ENCODE peak calls at places on chromosomes 4 and X, in seven cellular contexts. One of them, this sample, is unnamed.
A peak's percentile ranks its signal among the peaks of the same experiment; 100 is the strongest.

GRCh38 chr4:176735300-176735699 is 57.4 kb downstream of the VEGFC start:
- DNase-seq in SK-N-SH: no peak
- DNase-seq in HCT116: no peak
- DNase-seq in K562: no peak
- DNase-seq in GM12878: no peak
- DNase-seq in HepG2: no peak
- DNase-seq in H1: no peak
- DNase-seq in this sample: no peak

GRCh38 chr4:120877021-120877420 is 45.5 kb downstream of the PRDM5 start:
- DNase-seq in K562: no peak
- DNase-seq in HCT116: no peak
- DNase-seq in SK-N-SH: no peak
- DNase-seq in HepG2: no peak
- DNase-seq in GM12878: no peak
- DNase-seq in H1: no peak
- DNase-seq in this sample: no peak

GRCh38 chr4:13920901-13921300 is 293.4 kb upstream of the BOD1L1 start:
- DNase-seq in H1: peak; percentile 54
- DNase-seq in HCT116: no peak
- DNase-seq in GM12878: no peak
- DNase-seq in HepG2: peak; percentile 16
- DNase-seq in K562: no peak
- DNase-seq in SK-N-SH: no peak
- DNase-seq in this sample: no peak

GRCh38 chr4:185235480-185236154 is 26.2 kb downstream of the SNX25 start:
- DNase-seq in HepG2: peak; percentile 85
- DNase-seq in GM12878: no peak
- DNase-seq in SK-N-SH: peak; percentile 71
- DNase-seq in K562: no peak
- DNase-seq in HCT116: no peak
- DNase-seq in H1: no peak
- DNase-seq in this sample: peak; percentile 11

GRCh38 chr4:2417765-2418651 is at the start of gene ZFYVE28:
- DNase-seq in K562: peak; percentile 39
- DNase-seq in H1: no peak
- DNase-seq in GM12878: no peak
- DNase-seq in HCT116: no peak
- DNase-seq in HepG2: no peak
- DNase-seq in SK-N-SH: no peak
- DNase-seq in this sample: no peak

GRCh38 chr4:1244081-1244977 is 4.6 kb downstream of the CTBP1 start:
- DNase-seq in K562: peak; percentile 9
- DNase-seq in GM12878: no peak
- DNase-seq in SK-N-SH: peak; percentile 28
- DNase-seq in H1: no peak
- DNase-seq in HCT116: no peak
- DNase-seq in HepG2: no peak
- DNase-seq in this sample: no peak

GRCh38 chr4:122150896-122151295 is 1.2 kb upstream of the BLTP1 start:
- DNase-seq in HepG2: no peak
- DNase-seq in K562: no peak
- DNase-seq in GM12878: no peak
- DNase-seq in HCT116: no peak
- DNase-seq in SK-N-SH: no peak
- DNase-seq in H1: no peak
- DNase-seq in this sample: no peak

GRCh38 chr4:122921971-122922876 is at the start of gene NUDT6:
- DNase-seq in HCT116: no peak
- DNase-seq in HepG2: peak; percentile 51
- DNase-seq in K562: peak; percentile 67
- DNase-seq in H1: no peak
- DNase-seq in GM12878: no peak
- DNase-seq in SK-N-SH: peak; percentile 79
- DNase-seq in this sample: peak; percentile 67

GRCh38 chrX:11929476-11929875 is 171.4 kb downstream of the MSL3 start:
- DNase-seq in H1: no peak
- DNase-seq in K562: no peak
- DNase-seq in SK-N-SH: no peak
- DNase-seq in HCT116: no peak
- DNase-seq in HepG2: no peak
- DNase-seq in GM12878: no peak
- DNase-seq in this sample: no peak

GRCh38 chrX:24498975-24499374 is 33.9 kb downstream of the PDK3 start:
- DNase-seq in HepG2: no peak
- DNase-seq in GM12878: no peak
- DNase-seq in H1: no peak
- DNase-seq in HCT116: no peak
- DNase-seq in SK-N-SH: peak; percentile 30
- DNase-seq in K562: peak; percentile 10
- DNase-seq in this sample: peak; percentile 48

GRCh38 chr4:137015759-137016409 is 516.4 kb downstream of the PCDH18 start:
- DNase-seq in HepG2: no peak
- DNase-seq in SK-N-SH: no peak
- DNase-seq in GM12878: no peak
- DNase-seq in HCT116: no peak
- DNase-seq in H1: no peak
- DNase-seq in K562: no peak
- DNase-seq in this sample: no peak

GRCh38 chrX:1386338-1387127 is 5.4 kb downstream of the SLC25A6 start:
- DNase-seq in HCT116: no peak
- DNase-seq in SK-N-SH: peak; percentile 29
- DNase-seq in HepG2: no peak
- DNase-seq in H1: no peak
- DNase-seq in GM12878: no peak
- DNase-seq in K562: peak; percentile 10
- DNase-seq in this sample: no peak

GRCh38 chr4:140277576-140277975 is 95.9 kb upstream of the SCOC start:
- DNase-seq in GM12878: no peak
- DNase-seq in H1: no peak
- DNase-seq in HepG2: no peak
- DNase-seq in K562: no peak
- DNase-seq in SK-N-SH: no peak
- DNase-seq in HCT116: no peak
- DNase-seq in this sample: no peak

GRCh38 chr4:140284449-140284848 is 89.0 kb upstream of the SCOC start:
- DNase-seq in SK-N-SH: no peak
- DNase-seq in HCT116: no peak
- DNase-seq in H1: no peak
- DNase-seq in K562: no peak
- DNase-seq in GM12878: no peak
- DNase-seq in HepG2: no peak
- DNase-seq in this sample: no peak

GRCh38 chr4:140286503-140286902 is 86.9 kb upstream of the SCOC start:
- DNase-seq in SK-N-SH: peak; percentile 66
- DNase-seq in HepG2: no peak
- DNase-seq in HCT116: no peak
- DNase-seq in H1: no peak
- DNase-seq in K562: no peak
- DNase-seq in GM12878: no peak
- DNase-seq in this sample: no peak

GRCh38 chr4:140281828-140282227 is 91.6 kb upstream of the SCOC start:
- DNase-seq in HepG2: no peak
- DNase-seq in K562: no peak
- DNase-seq in GM12878: no peak
- DNase-seq in H1: no peak
- DNase-seq in HCT116: no peak
- DNase-seq in SK-N-SH: no peak
- DNase-seq in this sample: no peak
- TF ChIP-seq JUND in HepG2: no peak
- TF ChIP-seq JUND in K562: no peak
- TF ChIP-seq JUND in GM12878: no peak
- TF ChIP-seq JUND in H1: no peak
- TF ChIP-seq JUND in HCT116: no peak
- TF ChIP-seq JUND in SK-N-SH: no peak
- TF ChIP-seq JUND in this sample: no peak

GRCh38 chrX:9538544-9539045 is 73.7 kb downstream of the TBL1X start:
- DNase-seq in HCT116: no peak
- DNase-seq in HepG2: peak; percentile 83
- DNase-seq in GM12878: no peak
- DNase-seq in K562: no peak
- DNase-seq in SK-N-SH: peak; percentile 41
- DNase-seq in H1: no peak
- DNase-seq in this sample: no peak
- TF ChIP-seq JUND in HCT116: no peak
- TF ChIP-seq JUND in HepG2: no peak
- TF ChIP-seq JUND in GM12878: no peak
- TF ChIP-seq JUND in K562: no peak
- TF ChIP-seq JUND in SK-N-SH: no peak
- TF ChIP-seq JUND in H1: no peak
- TF ChIP-seq JUND in this sample: no peak

DNA sequence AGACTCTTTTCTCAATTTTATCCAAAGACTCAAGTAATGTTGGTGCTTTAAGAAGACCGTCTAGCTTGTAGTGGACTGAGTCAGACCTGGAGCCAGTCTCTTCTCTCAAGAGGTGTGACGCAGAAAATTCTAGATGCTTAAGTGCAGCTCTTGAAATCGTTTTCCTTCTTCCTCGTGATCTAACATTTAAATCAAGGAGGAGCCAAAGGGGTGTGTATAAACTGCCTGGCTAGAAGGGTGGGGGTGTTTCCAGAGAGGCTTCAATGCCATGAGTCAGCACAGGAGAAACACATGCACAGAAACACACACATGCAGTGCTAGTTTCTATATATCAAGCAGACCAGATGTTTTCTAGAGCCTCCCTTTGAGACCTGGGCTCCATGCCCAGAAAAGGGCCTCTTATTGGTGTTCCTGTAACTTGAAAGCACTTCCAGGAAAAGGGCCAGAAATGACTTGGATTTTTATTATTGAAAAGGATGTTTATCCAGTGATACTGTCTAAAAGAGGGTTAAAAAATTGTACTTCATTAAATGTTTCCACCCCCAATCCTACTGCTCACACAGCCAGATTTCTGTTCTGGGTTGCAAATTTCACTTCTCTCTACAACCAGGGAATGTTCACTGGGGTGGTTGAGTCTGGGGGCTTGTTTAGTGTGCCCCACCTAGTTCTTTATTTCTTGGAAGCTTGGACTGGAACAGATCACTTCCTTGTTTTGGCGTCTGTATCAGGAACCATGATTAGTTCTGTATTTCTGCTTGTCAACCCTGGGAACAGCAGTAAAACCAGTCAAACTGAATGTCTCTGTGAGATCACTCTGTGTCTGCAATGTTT is at the start of gene CLIC2:
- DNase-seq in H1: no peak
- DNase-seq in HepG2: no peak
- DNase-seq in GM12878: no peak
- DNase-seq in K562: peak; percentile 76
- DNase-seq in SK-N-SH: no peak
- DNase-seq in HCT116: no peak
- DNase-seq in this sample: no peak
- TF ChIP-seq JUND in H1: no peak
- TF ChIP-seq JUND in HepG2: no peak
- TF ChIP-seq JUND in GM12878: no peak
- TF ChIP-seq JUND in K562: peak; percentile 87
- TF ChIP-seq JUND in SK-N-SH: no peak
- TF ChIP-seq JUND in HCT116: no peak
- TF ChIP-seq JUND in this sample: no peak

DNA sequence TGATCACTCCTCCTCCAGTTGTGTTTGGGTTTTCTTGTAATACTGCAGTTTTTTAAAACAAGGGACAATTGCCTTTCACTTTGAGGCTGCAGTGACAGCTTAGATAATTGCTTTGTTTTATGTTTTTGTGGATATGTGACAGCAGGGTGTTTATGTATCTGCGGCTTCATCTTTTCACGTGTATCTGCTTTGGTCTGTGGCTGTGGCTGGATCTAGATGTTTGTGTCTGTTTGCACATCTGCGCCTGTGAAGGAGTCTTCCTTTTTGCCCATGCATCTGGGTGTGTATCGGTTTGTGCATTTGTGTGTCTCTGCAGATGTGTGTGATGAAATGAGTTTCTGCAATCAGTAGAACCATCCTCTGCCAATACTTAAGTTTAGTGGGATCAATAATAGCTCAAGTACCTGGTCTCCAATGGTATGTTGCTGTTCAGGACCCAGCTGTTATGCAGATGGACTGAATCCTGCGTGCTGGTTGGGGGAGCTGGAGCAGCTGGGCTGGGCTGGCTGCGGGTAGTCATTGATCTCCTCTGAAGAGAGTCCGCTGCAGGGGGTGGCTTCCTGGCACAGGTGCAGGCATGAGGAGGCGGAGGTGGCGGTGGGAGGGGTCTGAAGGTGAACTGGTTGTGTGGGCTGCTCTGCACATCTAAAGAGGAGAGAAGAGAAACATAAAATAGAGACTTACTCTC is 390.3 kb downstream of the SH2D1A start:
- DNase-seq in HCT116: no peak
- DNase-seq in GM12878: no peak
- DNase-seq in SK-N-SH: no peak
- DNase-seq in HepG2: no peak
- DNase-seq in H1: peak; percentile 44
- DNase-seq in K562: no peak
- DNase-seq in this sample: no peak
- TF ChIP-seq JUND in HCT116: no peak
- TF ChIP-seq JUND in GM12878: no peak
- TF ChIP-seq JUND in SK-N-SH: no peak
- TF ChIP-seq JUND in HepG2: no peak
- TF ChIP-seq JUND in H1: no peak
- TF ChIP-seq JUND in K562: no peak
- TF ChIP-seq JUND in this sample: no peak

GRCh38 chr4:147447820-147448219 is 33.1 kb upstream of the EDNRA start:
- DNase-seq in HepG2: no peak
- DNase-seq in K562: no peak
- DNase-seq in SK-N-SH: no peak
- DNase-seq in HCT116: no peak
- DNase-seq in GM12878: no peak
- DNase-seq in H1: no peak
- DNase-seq in this sample: no peak
- TF ChIP-seq JUND in HepG2: no peak
- TF ChIP-seq JUND in K562: no peak
- TF ChIP-seq JUND in SK-N-SH: no peak
- TF ChIP-seq JUND in HCT116: no peak
- TF ChIP-seq JUND in GM12878: no peak
- TF ChIP-seq JUND in H1: no peak
- TF ChIP-seq JUND in this sample: no peak

GRCh38 chrX:77953708-77954107 is 15.7 kb downstream of the PGAM4 start:
- DNase-seq in SK-N-SH: no peak
- DNase-seq in HCT116: no peak
- DNase-seq in H1: no peak
- DNase-seq in K562: no peak
- DNase-seq in HepG2: no peak
- DNase-seq in GM12878: no peak
- DNase-seq in this sample: peak; percentile 21

GRCh38 chrX:77949840-77950239 is 19.6 kb downstream of the PGAM4 start:
- DNase-seq in GM12878: no peak
- DNase-seq in H1: no peak
- DNase-seq in SK-N-SH: no peak
- DNase-seq in HepG2: no peak
- DNase-seq in HCT116: no peak
- DNase-seq in K562: no peak
- DNase-seq in this sample: peak; percentile 35

DNA sequence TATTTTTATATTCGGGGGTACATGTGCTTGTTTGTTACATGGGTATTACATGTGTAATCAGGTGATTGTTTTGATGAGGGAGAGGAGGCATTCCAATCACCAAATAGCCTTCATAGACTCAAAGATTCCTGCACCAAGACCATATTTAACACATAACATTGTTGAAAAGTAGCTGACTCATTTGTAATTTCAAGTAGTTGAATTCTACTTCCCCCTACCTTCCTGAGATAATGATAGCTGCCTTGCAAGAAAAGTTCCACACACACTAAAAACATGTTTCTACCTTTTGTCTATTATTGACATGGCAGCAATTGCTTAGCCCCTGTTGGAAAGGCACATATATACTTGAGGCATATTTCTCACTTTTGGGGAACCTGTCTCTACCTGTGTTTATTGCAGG is 16.1 kb downstream of the PGAM4 start:
- DNase-seq in HCT116: no peak
- DNase-seq in K562: no peak
- DNase-seq in GM12878: no peak
- DNase-seq in HepG2: no peak
- DNase-seq in H1: no peak
- DNase-seq in SK-N-SH: no peak
- DNase-seq in this sample: no peak
- TF ChIP-seq JUND in HCT116: no peak
- TF ChIP-seq JUND in K562: no peak
- TF ChIP-seq JUND in GM12878: no peak
- TF ChIP-seq JUND in HepG2: no peak
- TF ChIP-seq JUND in H1: no peak
- TF ChIP-seq JUND in SK-N-SH: no peak
- TF ChIP-seq JUND in this sample: no peak